ENCODE peak calls at places on chromosomes 13 and 19, in nine cellular contexts. L, Y, G, W, Q, U, I, J and K are unnamed samples.

GRCh38 chr19:11422163-11423068 is 3.3 kb upstream of the RGL3 start:
- DNase-seq in Y (peak; percentile 39), W (peak; percentile 95), U (peak; percentile 74), J (no peak), I (peak; percentile 73), L (no peak), Q (peak; percentile 64), G (peak; percentile 86), K (peak; percentile 98)

GRCh38 chr13:25654332-25654731 is 282.6 kb downstream of the ATP8A2 start:
- DNase-seq in L (peak; percentile 58), I (no peak), W (no peak), Q (no peak), J (no peak), G (no peak), U (no peak), Y (no peak), K (no peak)

GRCh38 chr13:40445557-40445990 is 220.9 kb downstream of the FOXO1 start:
- DNase-seq in Y (no peak), J (no peak), U (no peak), W (peak; percentile 100), I (no peak), Q (no peak), L (peak; percentile 74), G (no peak), K (peak; percentile 14)

GRCh38 chr19:13089139-13089856 is 13.4 kb downstream of the LYL1 start:
- DNase-seq in I (peak; percentile 24), W (peak; percentile 62), G (no peak), L (peak; percentile 43), Q (peak; percentile 61), Y (peak; percentile 73), J (no peak), U (peak; percentile 69), K (peak; percentile 89)

GRCh38 chr13:47397739-47398138 is 500.9 kb upstream of the HTR2A start:
- DNase-seq in Y (no peak), L (peak; percentile 65), W (no peak), I (no peak), Q (no peak), G (peak; percentile 39), U (peak; percentile 22), J (no peak), K (peak; percentile 27)

GRCh38 chr13:30431269-30431950 is 9.1 kb downstream of the UBE2L5 start:
- DNase-seq in J (peak; percentile 72), L (peak; percentile 85), U (peak; percentile 41), G (peak; percentile 46), Y (no peak), I (peak; percentile 7), Q (no peak), W (no peak), K (no peak)

GRCh38 chr19:52022193-52022592 is 6.0 kb downstream of the ZNF614 start:
- DNase-seq in W (no peak), Y (no peak), J (no peak), I (no peak), L (no peak), Q (no peak), U (no peak), G (no peak), K (no peak)

GRCh38 chr13:92103673-92104296 is 705.4 kb downstream of the GPC5 start:
- DNase-seq in W (no peak), G (peak; percentile 13), Y (no peak), J (no peak), I (no peak), U (no peak), L (peak; percentile 23), Q (no peak), K (peak; percentile 17)

GRCh38 chr19:1062387-1063029 is 4.5 kb upstream of the ARHGAP45 start:
- DNase-seq in G (no peak), Y (peak; percentile 59), J (no peak), U (no peak), L (no peak), W (peak; percentile 71), I (no peak), Q (no peak), K (peak; percentile 51)

GRCh38 chr19:2038284-2039081 is 12.6 kb downstream of the MKNK2 start:
- DNase-seq in U (no peak), J (no peak), I (peak; percentile 6), Y (no peak), G (peak; percentile 4), L (no peak), W (no peak), Q (no peak), K (no peak)

GRCh38 chr19:17125728-17126677 is 50.4 kb downstream of the MYO9B start:
- DNase-seq in J (no peak), Y (peak; percentile 83), W (peak; percentile 67), I (no peak), Q (no peak), L (no peak), U (peak; percentile 72), G (no peak), K (peak; percentile 41)

GRCh38 chr19:11142528-11143171 is 12.9 kb downstream of the SPC24 start:
- DNase-seq in Q (peak; percentile 78), G (peak; percentile 96), U (peak; percentile 94), L (peak; percentile 99), W (no peak), J (peak; percentile 79), I (no peak), Y (peak; percentile 89), K (peak; percentile 62)

GRCh38 chr13:91017031-91017668 is 330.3 kb upstream of the MIR17HG start:
- DNase-seq in L (peak; percentile 78), Y (peak; percentile 67), I (peak; percentile 44), G (peak; percentile 67), J (peak; percentile 34), U (peak; percentile 52), W (peak; percentile 88), Q (peak; percentile 66), K (peak; percentile 64)

DNA sequence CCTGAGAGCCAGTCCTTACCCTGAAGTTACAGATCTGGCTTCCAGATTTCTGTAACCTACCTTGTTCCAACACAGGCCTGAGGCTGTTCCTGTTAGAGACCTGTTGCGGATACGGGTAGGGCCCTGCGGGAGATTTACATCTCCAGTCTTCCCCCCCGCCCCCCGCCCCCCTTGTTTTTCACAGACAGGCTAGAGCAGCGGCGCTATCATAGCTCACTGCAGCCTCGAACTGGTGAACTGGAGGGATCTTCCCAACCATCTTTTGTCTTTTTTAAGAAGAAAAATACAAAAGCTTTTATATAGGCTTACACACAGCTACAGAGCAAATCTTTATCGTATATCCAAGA is 10.6 kb upstream of the CEACAM21 start:
- DNase-seq in G (no peak), Q (no peak), L (no peak), J (no peak), I (no peak), W (no peak), Y (no peak), U (no peak), K (no peak)
- TF ChIP-seq EZH2phosphoT487 in G (no peak), Q (no peak), L (no peak), J (no peak), I (no peak), W (no peak), Y (no peak), U (no peak), K (no peak)

GRCh38 chr13:24167666-24168391 is 7.3 kb downstream of the SPATA13 start:
- DNase-seq in I (no peak), W (no peak), Q (no peak), G (no peak), Y (no peak), L (no peak), U (peak; percentile 48), J (no peak), K (no peak)
- H2AFZ ChIP-seq in I (no peak overlapping the region), W (no peak overlapping the region), Q (no peak overlapping the region), G (no peak overlapping the region), Y (no peak overlapping the region), L (no peak overlapping the region), U (peak overlapping the region; percentile 68), J (no peak overlapping the region), K (no peak overlapping the region)

GRCh38 chr13:54379461-54379860 is 1350.8 kb downstream of the OLFM4 start:
- DNase-seq in W (no peak), Q (no peak), J (no peak), I (no peak), G (no peak), L (no peak), U (no peak), Y (no peak), K (no peak)

GRCh38 chr13:54387607-54388006 is 1359.0 kb downstream of the OLFM4 start:
- DNase-seq in J (no peak), Y (no peak), I (no peak), G (no peak), W (no peak), U (no peak), Q (no peak), L (no peak), K (peak; percentile 81)

DNA sequence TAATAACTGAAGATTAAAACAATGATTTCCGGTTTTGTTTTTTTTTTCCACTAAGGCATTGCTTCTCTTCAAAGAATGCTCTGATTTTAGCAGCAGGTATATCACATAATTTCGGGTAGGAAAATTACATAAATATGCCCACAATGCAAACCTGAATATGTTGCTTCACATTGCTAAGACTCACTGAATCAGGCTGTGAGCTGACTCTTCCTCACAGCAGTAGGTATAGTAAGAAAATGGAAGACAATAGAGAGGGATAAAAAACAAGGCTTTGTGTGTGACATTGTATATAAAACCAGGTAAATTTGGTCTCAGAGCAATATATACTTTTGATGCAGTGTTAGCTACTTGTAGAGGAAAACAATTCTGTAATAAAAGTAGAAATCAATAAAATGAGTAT is 1355.0 kb downstream of the OLFM4 start:
- DNase-seq in I (no peak), Q (peak; percentile 20), U (no peak), Y (no peak), L (no peak), J (no peak), W (no peak), G (no peak), K (peak; percentile 30)
- H3K27ac ChIP-seq in I (no peak overlapping the region), Q (no peak overlapping the region), U (no peak overlapping the region), Y (no peak overlapping the region), L (no peak overlapping the region), J (no peak overlapping the region), W (no peak overlapping the region), G (no peak overlapping the region), K (no peak overlapping the region)

GRCh38 chr19:30719189-30719990 is 347.2 kb downstream of the ZNF536 start:
- DNase-seq in U (peak; percentile 54), J (no peak), Y (peak; percentile 90), Q (peak; percentile 66), I (peak; percentile 14), W (no peak), G (peak; percentile 74), L (no peak), K (peak; percentile 68)

GRCh38 chr19:30718728-30719127 is 346.5 kb downstream of the ZNF536 start:
- DNase-seq in G (no peak), L (no peak), J (no peak), W (no peak), Q (no peak), Y (peak; percentile 53), I (no peak), U (no peak), K (no peak)

GRCh38 chr19:30718014-30718413 is 345.8 kb downstream of the ZNF536 start:
- DNase-seq in W (no peak), G (no peak), U (no peak), Y (no peak), L (no peak), I (no peak), J (no peak), Q (no peak), K (no peak)

GRCh38 chr19:30722236-30722635 is 350.1 kb downstream of the ZNF536 start:
- DNase-seq in L (no peak), J (no peak), W (no peak), U (no peak), I (no peak), G (no peak), Y (peak; percentile 36), Q (no peak), K (no peak)

DNA sequence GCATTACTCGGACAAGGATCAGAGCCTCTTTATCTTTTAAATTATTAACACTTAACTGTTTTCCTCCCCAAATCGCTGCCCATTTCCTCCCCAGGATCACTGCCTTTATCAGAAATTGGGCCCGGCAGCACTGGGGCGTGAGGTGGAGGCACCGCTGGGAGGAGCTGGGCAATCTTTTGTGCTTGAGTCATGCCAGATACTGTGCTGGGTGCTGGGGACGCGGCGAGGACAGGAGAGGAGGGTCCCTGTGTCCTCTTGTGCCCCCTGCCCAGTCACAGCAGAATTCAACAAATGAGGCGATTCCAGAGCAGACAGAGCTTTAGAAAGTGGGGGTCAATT is 347.8 kb downstream of the ZNF536 start:
- DNase-seq in Q (no peak), W (no peak), I (no peak), L (no peak), G (no peak), Y (peak; percentile 76), U (peak; percentile 41), J (no peak), K (peak; percentile 51)
- TF ChIP-seq EZH2phosphoT487 in Q (no peak), W (no peak), I (no peak), L (no peak), G (no peak), Y (no peak), U (no peak), J (no peak), K (no peak)